ENCODE peak calls at places on chromosomes 16 and 17, in nine cellular contexts. Y, X, W, A, I, B, N, H and U are unnamed samples.
A peak's percentile ranks its signal among the peaks of the same experiment; 100 is the strongest.

GRCh38 chr17:29136998-29137730 is 43.0 kb downstream of the MYO18A start:
- DNase-seq in W (peak; percentile 79), I (no peak), A (no peak), N (no peak), B (no peak), X (no peak), H (no peak), Y (no peak), U (no peak)

GRCh38 chr16:49463529-49463928 is 89.9 kb downstream of the C16orf78 start:
- DNase-seq in Y (no peak), I (peak; percentile 44), X (no peak), H (no peak), W (no peak), B (no peak), N (peak; percentile 82), A (peak; percentile 14), U (peak; percentile 92)

GRCh38 chr16:78195868-78196267 is 96.4 kb downstream of the WWOX start:
- DNase-seq in A (no peak), Y (no peak), H (no peak), X (no peak), N (no peak), B (no peak), W (no peak), I (no peak), U (no peak)

GRCh38 chr17:5110816-5111215 is 862 bp downstream of the ZNF232 start:
- DNase-seq in I (no peak), A (no peak), H (no peak), W (no peak), B (no peak), X (no peak), N (no peak), Y (no peak), U (no peak)

GRCh38 chr17:6636105-6636504 is 4.4 kb downstream of the KIAA0753 start:
- DNase-seq in A (no peak), H (no peak), X (no peak), I (no peak), Y (no peak), N (no peak), W (no peak), B (no peak), U (no peak)

GRCh38 chr17:80477647-80478478 is 1.5 kb upstream of the NPTX1 start:
- DNase-seq in W (peak; percentile 59), Y (peak; percentile 21), I (no peak), X (no peak), A (no peak), N (no peak), B (peak; percentile 70), H (no peak), U (no peak)

GRCh38 chr16:57661510-57661909 is 6.6 kb upstream of the ADGRG3 start:
- DNase-seq in X (no peak), N (peak; percentile 62), A (no peak), H (no peak), W (no peak), Y (no peak), I (no peak), B (no peak), U (no peak)

GRCh38 chr16:87414251-87414680 is 22.1 kb downstream of the MAP1LC3B start:
- DNase-seq in Y (no peak), A (no peak), X (no peak), H (no peak), W (no peak), B (peak; percentile 9), N (peak; percentile 59), I (no peak), U (no peak)

GRCh38 chr17:80151333-80151732 is 4.4 kb upstream of the EIF4A3 start:
- DNase-seq in W (peak; percentile 86), B (no peak), H (no peak), I (no peak), N (no peak), Y (no peak), X (no peak), A (no peak), U (no peak)

GRCh38 chr16:56388209-56388608 is 37.1 kb downstream of the AMFR start:
- DNase-seq in W (peak; percentile 84), N (no peak), H (no peak), X (no peak), A (no peak), Y (no peak), B (no peak), I (no peak), U (no peak)

GRCh38 chr17:77475012-77475976 is 334.5 kb downstream of the SEC14L1 start:
- DNase-seq in I (no peak), N (no peak), B (no peak), H (no peak), X (no peak), Y (no peak), W (peak; percentile 95), A (no peak), U (peak; percentile 77)

GRCh38 chr16:53515259-53515658 is 12.2 kb upstream of the AKTIP start:
- DNase-seq in A (no peak), W (peak; percentile 24), X (no peak), N (no peak), B (no peak), I (no peak), H (no peak), Y (peak; percentile 91), U (no peak)

GRCh38 chr17:73643012-73643845 is 1.0 kb downstream of the SDK2 start:
- DNase-seq in W (no peak), B (peak; percentile 32), X (no peak), A (peak; percentile 41), H (no peak), Y (no peak), N (peak; percentile 88), I (peak; percentile 17), U (peak; percentile 48)

GRCh38 chr17:73645050-73645871 is 1.0 kb upstream of the SDK2 start:
- DNase-seq in W (no peak), B (peak; percentile 73), A (peak; percentile 69), H (no peak), N (peak; percentile 91), I (peak; percentile 25), Y (no peak), X (no peak), U (peak; percentile 43)

GRCh38 chr17:73642659-73643011 is 1.6 kb downstream of the SDK2 start:
- DNase-seq in W (no peak), N (no peak), Y (no peak), B (no peak), A (no peak), I (no peak), X (no peak), H (no peak), U (no peak)

GRCh38 chr17:73643846-73644144 is 450 bp downstream of the SDK2 start:
- DNase-seq in N (no peak), B (no peak), A (no peak), I (no peak), X (no peak), H (no peak), W (no peak), Y (no peak), U (no peak)

GRCh38 chr17:73644145-73645049 is at the start of gene SDK2:
- DNase-seq in A (peak; percentile 48), W (no peak), X (no peak), N (no peak), Y (no peak), B (peak; percentile 37), H (no peak), I (peak; percentile 22), U (no peak)
- TF ChIP-seq POLR2A in A (no peak), W (no peak), X (no peak), N (no peak), Y (no peak), B (no peak), H (no peak), I (no peak), U (no peak)

GRCh38 chr17:63082273-63082861 is 116.3 kb downstream of the TANC2 start:
- DNase-seq in B (no peak), I (no peak), N (no peak), H (no peak), Y (peak; percentile 58), W (peak; percentile 58), X (no peak), A (no peak), U (no peak)
- TF ChIP-seq CTCF in B (no peak), I (no peak), N (no peak), H (no peak), Y (peak; percentile 9), W (peak; percentile 62), X (peak; percentile 29), A (peak; percentile 7), U (peak; percentile 32)

DNA sequence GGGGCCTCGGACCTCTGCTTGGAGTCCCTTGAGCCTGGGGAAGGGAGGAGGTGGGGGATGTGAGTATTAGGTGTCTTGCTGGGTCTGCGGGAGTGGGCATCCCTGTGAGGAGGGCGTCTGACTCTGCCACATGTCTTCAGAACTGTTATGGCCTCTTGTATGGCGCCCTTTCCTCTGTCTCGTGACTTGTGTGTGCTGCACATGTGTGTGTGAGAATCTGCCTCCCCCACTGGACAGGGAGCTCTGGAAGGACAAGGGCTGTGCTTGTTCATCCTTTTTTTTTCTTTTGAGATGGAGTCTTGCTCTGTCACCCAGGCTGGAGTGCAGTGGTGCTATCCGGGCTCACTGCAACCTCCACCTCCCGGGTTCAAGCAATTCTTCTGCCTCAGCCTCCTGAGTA is 33.4 kb downstream of the ARHGAP23 start:
- DNase-seq in A (no peak), H (no peak), W (no peak), N (no peak), Y (no peak), X (no peak), B (peak; percentile 20), I (no peak), U (no peak)
- H3K36me3 ChIP-seq in A (peaks cover 62% of the 10 kb centered on the region), H (no peaks in the 10 kb centered on the region), W (peaks cover 65% of the 10 kb centered on the region), N (peaks cover 13% of the 10 kb centered on the region), Y (peaks cover 27% of the 10 kb centered on the region), X (no peaks in the 10 kb centered on the region), B (no peaks in the 10 kb centered on the region), I (peaks cover 10% of the 10 kb centered on the region), U (no peaks in the 10 kb centered on the region)

DNA sequence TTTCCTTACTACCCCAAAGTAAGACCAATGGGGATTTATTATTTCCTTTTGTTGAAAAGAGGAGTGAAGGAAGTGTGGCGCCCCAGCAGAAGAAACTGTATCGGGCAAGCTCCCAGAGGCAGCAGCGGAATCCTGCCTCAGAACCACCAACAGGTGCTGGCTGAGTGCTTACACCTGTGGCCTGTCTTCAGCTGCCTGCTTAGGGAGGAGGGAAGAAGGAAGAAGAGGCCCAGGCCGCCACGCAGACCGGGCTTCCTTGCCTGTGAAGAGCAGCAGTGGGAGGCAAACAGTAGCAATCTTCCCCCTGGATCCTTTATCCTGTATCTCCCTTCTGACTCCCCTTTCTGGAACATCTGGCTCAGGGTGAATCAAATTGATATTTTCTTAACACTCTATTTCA is 134.7 kb downstream of the AATF start:
- DNase-seq in X (no peak), W (no peak), I (no peak), N (no peak), B (no peak), A (no peak), Y (no peak), H (no peak), U (no peak)
- TF ChIP-seq POLR2A in X (no peak), W (no peak), I (no peak), N (no peak), B (no peak), A (no peak), Y (no peak), H (no peak), U (no peak)

GRCh38 chr16:85832578-85833539 is 33.4 kb downstream of the COX4I1 start:
- DNase-seq in W (no peak), Y (no peak), N (peak; percentile 91), H (no peak), X (no peak), B (no peak), I (no peak), A (no peak), U (peak; percentile 88)
- TF ChIP-seq CTCF in W (no peak), Y (no peak), N (no peak), H (no peak), X (no peak), B (no peak), I (no peak), A (no peak), U (no peak)